ENCODE peak calls at places on chromosomes 6 and 20, in six cellular contexts. O is sigmoid colon, X is heart left ventricle, A is prostate gland, S is ovary, J is Peyer's patch. N is an unnamed sample. For H3K36me3, the result is how much of the 10 kb centered on the place peaks cover.

GRCh38 chr6:118580585-118581419 is 32.7 kb downstream of the PLN start:
- DNase-seq in O (peak), X (peak), A (peak), S (no peak), J (no peak), N (peak)

GRCh38 chr20:62795023-62795761 is 1.1 kb upstream of the MRGBP start:
- DNase-seq in O (no peak), X (peak), A (no peak), S (peak), J (peak), N (peak)

GRCh38 chr6:166268431-166268830 is 39.8 kb downstream of the PRR18 start:
- DNase-seq in O (no peak), X (no peak), A (no peak), S (no peak), J (no peak), N (no peak)

GRCh38 chr20:63966172-63966943 is 3.4 kb downstream of the ZNF512B start:
- DNase-seq in O (peak), X (peak), A (no peak), S (no peak), J (no peak), N (no peak)

GRCh38 chr6:106731144-106731842 is 101.9 kb downstream of the QRSL1 start:
- DNase-seq in O (no peak), X (no peak), A (no peak), S (no peak), J (no peak), N (no peak)

GRCh38 chr6:20985821-20986220 is 451.6 kb downstream of the CDKAL1 start:
- DNase-seq in O (no peak), X (no peak), A (no peak), S (no peak), J (no peak), N (no peak)

GRCh38 chr20:49534314-49534713 is 33.6 kb downstream of the PTGIS start:
- DNase-seq in O (no peak), X (no peak), A (peak), S (peak), J (peak), N (peak)

GRCh38 chr6:8014947-8015346 is 49.2 kb downstream of the BLOC1S5 start:
- DNase-seq in O (no peak), X (no peak), A (no peak), S (no peak), J (no peak), N (no peak)

GRCh38 chr6:108559884-108560462 is 744 bp upstream of the FOXO3 start:
- DNase-seq in O (peak), X (no peak), A (peak), S (peak), J (peak), N (peak)

GRCh38 chr6:1136415-1136774 is 175.5 kb upstream of the FOXQ1 start:
- DNase-seq in O (no peak), X (no peak), A (peak), S (no peak), J (no peak), N (no peak)

GRCh38 chr6:88141641-88142298 is 24.4 kb downstream of the CNR1 start:
- DNase-seq in O (no peak), X (no peak), A (no peak), S (no peak), J (peak), N (no peak)

GRCh38 chr20:25336561-25337422 is 53.8 kb downstream of the ABHD12 start:
- DNase-seq in O (no peak), X (no peak), A (peak), S (no peak), J (no peak), N (no peak)

GRCh38 chr6:138107078-138107751 is at the start of gene PERP:
- DNase-seq in O (peak), X (peak), A (peak), S (peak), J (peak), N (peak)
- TF ChIP-seq POLR2A in O (no peak), X (peak), A (peak), S (no peak), J (peak), N (peak)

DNA sequence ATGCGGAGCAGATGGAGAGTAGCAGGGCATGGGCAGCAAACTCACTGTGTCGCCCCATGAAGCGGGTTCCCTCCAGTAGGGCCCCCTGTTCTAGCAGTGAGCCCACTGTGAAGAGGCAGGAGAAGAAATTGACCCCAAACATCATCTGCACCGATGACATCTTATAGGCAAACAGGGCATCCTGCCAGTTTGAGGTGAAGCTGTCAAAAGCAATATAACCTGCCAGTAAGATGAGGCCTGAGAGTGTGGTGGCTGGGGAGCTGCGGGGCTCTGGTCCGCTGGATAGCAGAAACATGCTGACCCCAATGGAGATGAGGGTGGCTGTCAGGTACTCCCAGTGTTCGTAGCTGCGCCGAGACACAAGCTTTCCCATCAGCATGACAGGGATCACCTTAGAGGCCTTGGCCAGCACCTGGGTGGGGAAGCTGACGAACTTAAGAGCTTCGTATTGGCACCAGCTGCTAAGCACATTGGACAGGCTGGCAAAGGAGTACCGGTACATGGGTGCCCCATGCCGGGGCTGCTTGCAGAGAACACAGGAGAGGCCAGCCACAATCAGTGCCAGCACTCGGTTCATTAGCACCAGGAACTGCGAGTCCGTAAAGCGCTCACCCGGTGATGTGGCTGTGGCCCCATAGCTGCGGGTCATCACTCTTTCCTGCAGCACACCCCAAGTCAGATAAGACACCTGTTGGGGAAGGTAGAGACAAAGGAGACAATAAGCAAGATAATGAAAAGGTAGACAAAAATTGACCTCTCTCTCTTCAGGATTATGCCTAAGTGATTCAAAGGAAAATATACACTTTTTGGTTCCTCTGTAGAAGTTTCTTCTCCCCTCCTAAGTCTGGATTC is 2.1 kb downstream of the SLC35B2 start:
- DNase-seq in O (no peak), X (no peak), A (no peak), S (no peak), J (no peak), N (no peak)
- H3K36me3 ChIP-seq in O (under half), X (half or more), A (under half), S (under half), J (half or more), N (under half)

DNA sequence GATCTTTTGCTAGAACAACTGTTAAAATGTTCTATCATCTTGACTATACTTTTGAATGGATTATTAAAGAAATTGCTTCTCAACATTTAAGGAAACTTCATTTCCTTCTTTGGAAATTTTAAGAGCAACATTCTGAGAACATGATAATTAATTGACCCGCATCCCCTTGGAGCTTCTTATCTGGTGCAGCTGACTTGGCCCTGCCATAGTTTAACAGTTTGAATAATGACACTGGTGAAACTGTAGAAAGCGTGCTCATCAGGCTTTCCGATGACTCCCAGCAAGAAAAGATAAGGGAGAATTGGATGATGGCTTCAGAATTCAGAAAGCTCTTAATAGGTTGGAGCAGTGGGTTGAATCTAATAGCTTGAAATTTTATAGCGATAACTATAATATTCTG is 38.1 kb downstream of the SNX9 start:
- DNase-seq in O (no peak), X (no peak), A (no peak), S (no peak), J (no peak), N (no peak)
- H3K4me3 ChIP-seq in O (no peak), X (no peak), A (no peak), S (no peak), J (no peak), N (no peak)

GRCh38 chr20:35768731-35769664 is 2.8 kb upstream of the PHF20 start:
- DNase-seq in O (peak), X (peak), A (peak), S (peak), J (peak), N (peak)
- TF ChIP-seq POLR2A in O (no peak), X (peak), A (no peak), S (peak), J (peak), N (peak)

DNA sequence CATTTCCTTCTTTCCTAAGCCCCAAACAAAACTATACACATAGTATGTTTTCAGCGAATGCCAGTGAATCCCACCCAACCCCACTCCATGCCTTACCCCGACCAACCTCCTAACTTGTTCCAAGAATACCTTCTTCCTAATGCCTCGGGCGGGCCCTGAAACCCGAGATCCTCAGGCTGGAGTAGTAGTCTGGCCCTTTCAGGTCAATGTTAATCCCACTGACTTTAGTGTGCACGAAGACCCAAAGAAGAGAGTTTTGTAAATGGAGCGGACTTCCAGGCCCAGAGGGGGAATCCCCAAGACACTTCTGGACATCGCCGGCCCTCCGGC is 394 bp downstream of the YIPF3 start:
- DNase-seq in O (no peak), X (no peak), A (no peak), S (no peak), J (no peak), N (no peak)
- H3K36me3 ChIP-seq in O (under half), X (half or more), A (under half), S (under half), J (half or more), N (under half)

GRCh38 chr6:28215425-28215824 is 9.7 kb upstream of the ZSCAN9 start:
- DNase-seq in O (no peak), X (no peak), A (no peak), S (no peak), J (no peak), N (no peak)
- H3K4me3 ChIP-seq in O (no peak), X (no peak), A (no peak), S (no peak), J (no peak), N (no peak)

DNA sequence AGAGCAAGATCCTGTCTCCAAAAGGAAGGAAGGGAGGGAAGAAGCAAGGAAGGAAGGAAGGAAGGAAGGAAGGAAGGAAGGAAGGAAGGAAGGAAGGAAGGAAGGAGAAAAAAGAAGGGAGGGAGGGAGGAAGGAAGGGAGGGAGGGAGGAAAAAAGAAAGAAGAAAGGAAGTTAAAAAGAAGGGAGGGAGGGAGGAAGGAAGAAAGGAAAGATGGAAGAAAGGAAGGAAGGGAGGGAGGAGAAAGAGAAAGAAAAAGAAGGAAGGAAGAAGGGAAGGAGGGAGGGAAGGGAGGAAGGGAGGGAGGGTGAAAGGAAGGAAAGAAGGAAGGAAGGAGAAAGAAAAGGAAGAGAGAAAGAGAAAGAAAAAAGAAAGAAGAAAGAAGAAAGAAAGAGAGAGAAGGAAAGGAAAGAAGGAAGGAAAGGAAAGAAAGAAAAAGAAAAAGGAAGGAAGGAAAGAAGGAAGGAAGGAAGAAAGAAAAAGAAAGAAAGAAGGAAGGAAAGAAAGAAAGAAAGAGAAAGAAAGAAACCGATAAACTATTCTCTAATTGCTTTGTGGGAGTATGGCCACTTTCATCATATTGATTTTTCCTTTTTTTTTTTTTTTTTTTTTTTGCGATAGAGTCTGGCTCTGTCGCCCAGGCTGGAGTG is 9.5 kb downstream of the HLA-DRA start:
- DNase-seq in O (no peak), X (no peak), A (no peak), S (no peak), J (no peak), N (no peak)
- TF ChIP-seq POLR2A in O (no peak), X (no peak), A (no peak), S (no peak), J (no peak), N (no peak)

GRCh38 chr20:41376349-41376748 is 9.7 kb upstream of the EMILIN3 start:
- DNase-seq in O (no peak), X (no peak), A (no peak), S (no peak), J (no peak), N (no peak)
- H3K36me3 ChIP-seq in O (under half), X (under half), A (under half), S (under half), J (under half), N (under half)